ENCODE peak calls at places on chromosomes 7 and 10, in eight cellular contexts. D is ELR; F is suprapubic skin; U is NCI-H1092; X is fibroblast of lung; P is kidney epithelial cell; N is GM23338; T is stimulated activated CD4-positive, alpha-beta T cell treated with anti-CD3 and anti-CD28 coated beads, Interleukin-4, amount 100 ng/mL, for 1 hour. O is an unnamed sample.

GRCh38 chr7:330554-331230 is 40.7 kb downstream of the FOXL3 start:
- DNase-seq in P (no peak), X (no peak), T (no peak), N (no peak), F (no peak), U (no peak), D (no peak), O (no peak)

GRCh38 chr10:126586878-126587277 is 83.6 kb downstream of the C10orf90 start:
- DNase-seq in P (no peak), X (peak), F (no peak), U (no peak), D (no peak), T (no peak), N (no peak), O (no peak)

GRCh38 chr10:99658622-99659030 is 683 bp upstream of the ENTPD7 start:
- DNase-seq in D (peak), X (peak), F (peak), U (no peak), N (peak), T (peak), P (no peak), O (no peak)

GRCh38 chr10:118314882-118315281 is 27.2 kb downstream of the FAM204A start:
- DNase-seq in X (no peak), N (no peak), D (no peak), U (no peak), F (no peak), T (no peak), P (no peak), O (no peak)

GRCh38 chr10:132677096-132677904 is 108.6 kb downstream of the NKX6-2 start:
- DNase-seq in U (no peak), F (peak), N (no peak), T (no peak), P (no peak), X (peak), D (no peak), O (peak)

GRCh38 chr10:6091630-6092029 is 2.8 kb downstream of the RBM17 start:
- DNase-seq in X (peak), N (no peak), T (no peak), P (no peak), U (no peak), D (peak), F (no peak), O (no peak)

GRCh38 chr7:37557810-37558209 is 109.1 kb upstream of the ELMO1 start:
- DNase-seq in D (no peak), X (no peak), T (no peak), P (no peak), U (no peak), N (no peak), F (no peak), O (no peak)

GRCh38 chr10:84193846-84194423 is 402 bp upstream of the CDHR1 start:
- DNase-seq in X (no peak), N (no peak), P (no peak), T (no peak), F (peak), D (no peak), U (no peak), O (no peak)

GRCh38 chr7:41222704-41223103 is 480.2 kb downstream of the INHBA start:
- DNase-seq in U (no peak), F (no peak), T (no peak), P (no peak), X (peak), D (peak), N (no peak), O (no peak)